ENCODE peak calls at places on chromosomes 13 and 19, in seven cellular contexts. One of them, this sample, is unnamed.

GRCh38 chr13:106661236-106661635 is 93.3 kb upstream of the ARGLU1 start:
- DNase-seq in CD4-positive, CD25-positive, alpha-beta regulatory T cell: no peak
- DNase-seq in aorta: no peak
- DNase-seq in cardiac muscle cell: no peak
- DNase-seq in IMR-90: no peak
- DNase-seq in K562: no peak
- DNase-seq in RWPE2: no peak
- DNase-seq in this sample: no peak

GRCh38 chr19:39858541-39858940 is 12.4 kb upstream of the FBL start:
- DNase-seq in aorta: no peak
- DNase-seq in CD4-positive, CD25-positive, alpha-beta regulatory T cell: no peak
- DNase-seq in RWPE2: no peak
- DNase-seq in K562: peak; percentile 32
- DNase-seq in IMR-90: peak; percentile 63
- DNase-seq in cardiac muscle cell: no peak
- DNase-seq in this sample: peak; percentile 72

GRCh38 chr13:104993708-104994107 is 1541.8 kb downstream of the EFNB2 start:
- DNase-seq in IMR-90: no peak
- DNase-seq in aorta: no peak
- DNase-seq in RWPE2: no peak
- DNase-seq in K562: no peak
- DNase-seq in cardiac muscle cell: no peak
- DNase-seq in CD4-positive, CD25-positive, alpha-beta regulatory T cell: no peak
- DNase-seq in this sample: no peak

GRCh38 chr13:114131581-114132418 is 623 bp downstream of the RASA3 start:
- DNase-seq in aorta: no peak
- DNase-seq in cardiac muscle cell: peak; percentile 58
- DNase-seq in CD4-positive, CD25-positive, alpha-beta regulatory T cell: no peak
- DNase-seq in RWPE2: no peak
- DNase-seq in IMR-90: no peak
- DNase-seq in K562: peak; percentile 64
- DNase-seq in this sample: peak; percentile 92

GRCh38 chr13:113952983-113953520 is 20.8 kb downstream of the C13orf46 start:
- DNase-seq in aorta: peak; percentile 38
- DNase-seq in K562: no peak
- DNase-seq in cardiac muscle cell: no peak
- DNase-seq in RWPE2: no peak
- DNase-seq in IMR-90: no peak
- DNase-seq in CD4-positive, CD25-positive, alpha-beta regulatory T cell: no peak
- DNase-seq in this sample: no peak

GRCh38 chr13:105220063-105220462 is 1315.4 kb downstream of the EFNB2 start:
- DNase-seq in aorta: no peak
- DNase-seq in IMR-90: peak; percentile 53
- DNase-seq in cardiac muscle cell: peak; percentile 30
- DNase-seq in CD4-positive, CD25-positive, alpha-beta regulatory T cell: no peak
- DNase-seq in RWPE2: no peak
- DNase-seq in K562: no peak
- DNase-seq in this sample: no peak

GRCh38 chr19:44142014-44142523 is 715 bp downstream of the ZNF234 start:
- DNase-seq in RWPE2: no peak
- DNase-seq in IMR-90: peak; percentile 42
- DNase-seq in aorta: peak; percentile 45
- DNase-seq in K562: peak; percentile 13
- DNase-seq in cardiac muscle cell: peak; percentile 43
- DNase-seq in CD4-positive, CD25-positive, alpha-beta regulatory T cell: no peak
- DNase-seq in this sample: peak; percentile 40

GRCh38 chr19:55146078-55146647 is 2.8 kb downstream of the TNNT1 start:
- DNase-seq in cardiac muscle cell: peak; percentile 24
- DNase-seq in RWPE2: no peak
- DNase-seq in K562: peak; percentile 88
- DNase-seq in aorta: no peak
- DNase-seq in IMR-90: no peak
- DNase-seq in CD4-positive, CD25-positive, alpha-beta regulatory T cell: no peak
- DNase-seq in this sample: peak; percentile 96

GRCh38 chr13:73388586-73388985 is 329.8 kb downstream of the KLF5 start:
- DNase-seq in aorta: no peak
- DNase-seq in CD4-positive, CD25-positive, alpha-beta regulatory T cell: no peak
- DNase-seq in cardiac muscle cell: no peak
- DNase-seq in K562: no peak
- DNase-seq in IMR-90: no peak
- DNase-seq in RWPE2: no peak
- DNase-seq in this sample: no peak

GRCh38 chr13:21501709-21502108 is 42.6 kb upstream of the ZDHHC20 start:
- DNase-seq in IMR-90: no peak
- DNase-seq in cardiac muscle cell: no peak
- DNase-seq in CD4-positive, CD25-positive, alpha-beta regulatory T cell: no peak
- DNase-seq in aorta: no peak
- DNase-seq in K562: no peak
- DNase-seq in RWPE2: no peak
- DNase-seq in this sample: peak; percentile 49

GRCh38 chr13:88042489-88042888 is 371.3 kb downstream of the SLITRK5 start:
- DNase-seq in IMR-90: no peak
- DNase-seq in CD4-positive, CD25-positive, alpha-beta regulatory T cell: no peak
- DNase-seq in aorta: no peak
- DNase-seq in cardiac muscle cell: peak; percentile 3
- DNase-seq in K562: no peak
- DNase-seq in RWPE2: no peak
- DNase-seq in this sample: no peak

DNA sequence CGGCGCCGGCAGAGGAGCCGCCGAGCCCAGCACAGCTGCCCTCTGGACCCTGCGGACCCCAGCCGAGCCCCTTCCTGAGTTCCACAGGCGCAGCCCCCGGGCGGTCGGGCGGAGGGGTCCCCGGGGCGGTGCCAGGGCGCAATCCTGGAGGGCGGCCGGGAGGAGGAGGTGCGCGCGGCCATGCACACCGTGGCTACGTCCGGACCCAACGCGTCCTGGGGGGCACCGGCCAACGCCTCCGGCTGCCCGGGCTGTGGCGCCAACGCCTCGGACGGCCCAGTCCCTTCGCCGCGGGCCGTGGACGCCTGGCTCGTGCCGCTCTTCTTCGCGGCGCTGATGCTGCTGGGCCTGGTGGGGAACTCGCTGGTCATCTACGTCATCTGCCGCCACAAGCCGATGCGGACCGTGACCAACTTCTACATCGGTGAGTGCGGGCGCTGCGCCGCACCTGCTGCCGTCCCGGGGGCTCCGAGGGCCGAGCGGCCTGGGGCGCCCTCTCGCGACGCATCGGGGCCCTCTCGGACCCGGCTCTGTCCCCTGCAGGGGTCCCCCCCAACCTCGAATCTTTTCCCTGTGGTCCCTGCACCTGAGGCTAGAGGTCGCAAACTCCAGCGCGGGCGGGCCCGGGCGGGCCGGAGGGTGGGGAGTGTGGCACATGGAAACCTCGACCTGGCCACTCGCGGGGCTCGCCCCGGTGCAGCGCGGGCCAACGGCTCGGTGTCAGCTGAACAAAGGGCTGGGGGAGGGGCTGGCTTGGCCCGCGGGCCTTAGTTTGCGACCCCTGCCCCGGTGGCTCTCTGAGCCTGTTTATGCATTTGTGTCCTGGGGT is at the start of gene KISS1R:
- DNase-seq in K562: peak; percentile 66
- DNase-seq in RWPE2: peak; percentile 58
- DNase-seq in CD4-positive, CD25-positive, alpha-beta regulatory T cell: no peak
- DNase-seq in cardiac muscle cell: no peak
- DNase-seq in IMR-90: peak; percentile 34
- DNase-seq in aorta: no peak
- DNase-seq in this sample: peak; percentile 97
- H3K27me3 ChIP-seq in K562: no peaks in the 10 kb centered on the region
- H3K27me3 ChIP-seq in RWPE2: peaks cover 40% of the 10 kb centered on the region
- H3K27me3 ChIP-seq in CD4-positive, CD25-positive, alpha-beta regulatory T cell: no peaks in the 10 kb centered on the region
- H3K27me3 ChIP-seq in cardiac muscle cell: peaks cover 54% of the 10 kb centered on the region
- H3K27me3 ChIP-seq in IMR-90: peaks cover 38% of the 10 kb centered on the region
- H3K27me3 ChIP-seq in aorta: no peaks in the 10 kb centered on the region
- H3K27me3 ChIP-seq in this sample: peaks cover 60% of the 10 kb centered on the region

GRCh38 chr19:19661141-19661674 is 2.3 kb downstream of the ATP13A1 start:
- DNase-seq in CD4-positive, CD25-positive, alpha-beta regulatory T cell: no peak
- DNase-seq in IMR-90: no peak
- DNase-seq in K562: no peak
- DNase-seq in RWPE2: no peak
- DNase-seq in cardiac muscle cell: no peak
- DNase-seq in aorta: no peak
- DNase-seq in this sample: peak; percentile 13
- H3K4me3 ChIP-seq in CD4-positive, CD25-positive, alpha-beta regulatory T cell: peak overlapping the region; percentile 84
- H3K4me3 ChIP-seq in IMR-90: no peak overlapping the region
- H3K4me3 ChIP-seq in K562: no peak overlapping the region
- H3K4me3 ChIP-seq in RWPE2: no peak overlapping the region
- H3K4me3 ChIP-seq in cardiac muscle cell: no peak overlapping the region
- H3K4me3 ChIP-seq in aorta: no peak overlapping the region
- H3K4me3 ChIP-seq in this sample: no peak overlapping the region

GRCh38 chr13:26050568-26051230 is 1.1 kb downstream of the SHISA2 start:
- DNase-seq in IMR-90: no peak
- DNase-seq in cardiac muscle cell: peak; percentile 34
- DNase-seq in K562: no peak
- DNase-seq in aorta: no peak
- DNase-seq in CD4-positive, CD25-positive, alpha-beta regulatory T cell: no peak
- DNase-seq in RWPE2: no peak
- DNase-seq in this sample: peak; percentile 79

GRCh38 chr13:26048745-26049144 is 3.1 kb downstream of the SHISA2 start:
- DNase-seq in CD4-positive, CD25-positive, alpha-beta regulatory T cell: no peak
- DNase-seq in cardiac muscle cell: no peak
- DNase-seq in aorta: no peak
- DNase-seq in K562: no peak
- DNase-seq in IMR-90: no peak
- DNase-seq in RWPE2: no peak
- DNase-seq in this sample: no peak

GRCh38 chr13:26052136-26052736 is 420 bp upstream of the SHISA2 start:
- DNase-seq in RWPE2: no peak
- DNase-seq in K562: no peak
- DNase-seq in CD4-positive, CD25-positive, alpha-beta regulatory T cell: no peak
- DNase-seq in cardiac muscle cell: no peak
- DNase-seq in IMR-90: no peak
- DNase-seq in aorta: no peak
- DNase-seq in this sample: peak; percentile 42

GRCh38 chr13:26053418-26053980 is 1.7 kb upstream of the SHISA2 start:
- DNase-seq in RWPE2: no peak
- DNase-seq in K562: no peak
- DNase-seq in cardiac muscle cell: no peak
- DNase-seq in IMR-90: no peak
- DNase-seq in aorta: no peak
- DNase-seq in CD4-positive, CD25-positive, alpha-beta regulatory T cell: no peak
- DNase-seq in this sample: no peak

GRCh38 chr13:26051231-26052135 is at the start of gene SHISA2:
- DNase-seq in IMR-90: peak; percentile 31
- DNase-seq in cardiac muscle cell: peak; percentile 74
- DNase-seq in K562: no peak
- DNase-seq in aorta: peak; percentile 42
- DNase-seq in CD4-positive, CD25-positive, alpha-beta regulatory T cell: no peak
- DNase-seq in RWPE2: no peak
- DNase-seq in this sample: peak; percentile 95
- H3K27me3 ChIP-seq in IMR-90: peaks cover 43% of the 10 kb centered on the region
- H3K27me3 ChIP-seq in cardiac muscle cell: no peaks in the 10 kb centered on the region
- H3K27me3 ChIP-seq in K562: no peaks in the 10 kb centered on the region
- H3K27me3 ChIP-seq in aorta: no peaks in the 10 kb centered on the region
- H3K27me3 ChIP-seq in CD4-positive, CD25-positive, alpha-beta regulatory T cell: peaks cover 36% of the 10 kb centered on the region
- H3K27me3 ChIP-seq in RWPE2: peaks cover 29% of the 10 kb centered on the region
- H3K27me3 ChIP-seq in this sample: peaks cover 33% of the 10 kb centered on the region

DNA sequence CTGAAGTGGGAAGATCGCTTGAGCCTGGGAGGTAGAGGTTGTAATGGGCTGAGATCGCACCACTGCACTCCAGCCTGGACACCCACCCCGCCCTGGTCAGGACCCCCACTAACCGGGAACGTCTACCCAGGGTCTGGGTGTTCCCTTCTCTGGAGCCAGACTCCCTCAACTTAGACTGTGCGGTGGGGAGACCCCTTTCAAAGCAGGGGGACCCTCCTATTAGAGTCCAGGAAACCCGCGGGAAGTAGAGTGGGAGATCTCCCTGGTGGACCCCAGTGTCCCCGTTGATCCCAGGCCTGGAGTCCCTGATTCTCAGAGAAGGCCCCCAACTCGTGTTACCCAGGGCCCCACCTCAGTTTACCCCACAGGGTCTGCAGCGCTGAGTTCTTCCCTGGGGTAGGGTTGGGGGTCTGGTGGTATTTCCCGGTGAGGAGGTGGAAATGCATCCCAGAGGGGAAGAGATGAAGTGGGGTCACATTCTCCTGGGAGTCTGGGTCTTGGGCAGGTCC is 6.1 kb upstream of the ARRDC2 start:
- DNase-seq in CD4-positive, CD25-positive, alpha-beta regulatory T cell: no peak
- DNase-seq in RWPE2: no peak
- DNase-seq in cardiac muscle cell: no peak
- DNase-seq in aorta: peak; percentile 46
- DNase-seq in IMR-90: no peak
- DNase-seq in K562: no peak
- DNase-seq in this sample: peak; percentile 54
- H3K4me3 ChIP-seq in CD4-positive, CD25-positive, alpha-beta regulatory T cell: peak overlapping the region; percentile 81
- H3K4me3 ChIP-seq in RWPE2: peak overlapping the region; percentile 60
- H3K4me3 ChIP-seq in cardiac muscle cell: no peak overlapping the region
- H3K4me3 ChIP-seq in aorta: peak overlapping the region; percentile 39
- H3K4me3 ChIP-seq in IMR-90: peak overlapping the region; percentile 63
- H3K4me3 ChIP-seq in K562: peak overlapping the region; percentile 87
- H3K4me3 ChIP-seq in this sample: peak overlapping the region; percentile 60

GRCh38 chr19:11295180-11295579 is 780 bp upstream of the TSPAN16 start:
- DNase-seq in K562: no peak
- DNase-seq in RWPE2: no peak
- DNase-seq in CD4-positive, CD25-positive, alpha-beta regulatory T cell: no peak
- DNase-seq in cardiac muscle cell: no peak
- DNase-seq in aorta: no peak
- DNase-seq in IMR-90: no peak
- DNase-seq in this sample: no peak
- H3K27me3 ChIP-seq in K562: peaks cover 19% of the 10 kb centered on the region
- H3K27me3 ChIP-seq in RWPE2: no peaks in the 10 kb centered on the region
- H3K27me3 ChIP-seq in CD4-positive, CD25-positive, alpha-beta regulatory T cell: no peaks in the 10 kb centered on the region
- H3K27me3 ChIP-seq in cardiac muscle cell: no peaks in the 10 kb centered on the region
- H3K27me3 ChIP-seq in aorta: no peaks in the 10 kb centered on the region
- H3K27me3 ChIP-seq in IMR-90: peaks cover 8% of the 10 kb centered on the region
- H3K27me3 ChIP-seq in this sample: no peaks in the 10 kb centered on the region

DNA sequence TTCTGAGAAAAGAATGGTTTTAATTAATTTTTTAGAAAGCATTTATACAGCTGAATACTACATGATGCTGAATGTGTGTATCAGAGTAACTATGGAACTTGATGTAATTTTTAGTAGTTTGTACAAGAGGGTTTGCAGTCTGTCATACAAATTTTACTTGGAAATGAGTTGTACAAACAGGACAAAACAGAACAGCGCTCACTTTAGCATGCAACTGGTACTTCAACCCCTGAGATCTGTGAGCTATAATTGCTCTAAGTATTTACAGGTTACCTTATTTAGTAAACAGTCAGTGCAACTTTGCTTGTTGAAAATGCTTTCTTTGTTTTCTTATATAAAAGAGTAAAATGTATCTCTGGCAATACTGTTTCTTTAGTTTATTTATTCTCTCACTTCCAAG is 719 bp downstream of the TNFRSF19 start:
- DNase-seq in RWPE2: no peak
- DNase-seq in K562: no peak
- DNase-seq in CD4-positive, CD25-positive, alpha-beta regulatory T cell: no peak
- DNase-seq in cardiac muscle cell: peak; percentile 43
- DNase-seq in IMR-90: peak; percentile 54
- DNase-seq in aorta: no peak
- DNase-seq in this sample: no peak
- H3K4me3 ChIP-seq in RWPE2: no peak overlapping the region
- H3K4me3 ChIP-seq in K562: no peak overlapping the region
- H3K4me3 ChIP-seq in CD4-positive, CD25-positive, alpha-beta regulatory T cell: no peak overlapping the region
- H3K4me3 ChIP-seq in cardiac muscle cell: peak overlapping the region; percentile 82
- H3K4me3 ChIP-seq in IMR-90: peak overlapping the region; percentile 53
- H3K4me3 ChIP-seq in aorta: no peak overlapping the region
- H3K4me3 ChIP-seq in this sample: no peak overlapping the region

GRCh38 chr19:2244122-2244411 is 5.1 kb upstream of the AMH start:
- DNase-seq in aorta: no peak
- DNase-seq in RWPE2: no peak
- DNase-seq in CD4-positive, CD25-positive, alpha-beta regulatory T cell: no peak
- DNase-seq in cardiac muscle cell: no peak
- DNase-seq in IMR-90: no peak
- DNase-seq in K562: no peak
- DNase-seq in this sample: no peak
- H3K27me3 ChIP-seq in aorta: no peaks in the 10 kb centered on the region
- H3K27me3 ChIP-seq in RWPE2: no peaks in the 10 kb centered on the region
- H3K27me3 ChIP-seq in CD4-positive, CD25-positive, alpha-beta regulatory T cell: no peaks in the 10 kb centered on the region
- H3K27me3 ChIP-seq in cardiac muscle cell: no peaks in the 10 kb centered on the region
- H3K27me3 ChIP-seq in IMR-90: no peaks in the 10 kb centered on the region
- H3K27me3 ChIP-seq in K562: no peaks in the 10 kb centered on the region
- H3K27me3 ChIP-seq in this sample: no peaks in the 10 kb centered on the region

This sample was measured in H7.